ENCODE peak calls at places on chromosome 14, in six cellular contexts. D, H, K, E, M and P are unnamed samples.

GRCh38 chr14:44613061-44613712 is 106.1 kb upstream of the FSCB start:
- DNase-seq in D (no peak), H (no peak), K (no peak), E (no peak), M (no peak), P (no peak)

GRCh38 chr14:65025818-65026217 is 39.1 kb downstream of the FNTB start:
- DNase-seq in D (no peak), H (no peak), K (no peak), E (no peak), M (no peak), P (no peak)

GRCh38 chr14:20632448-20632830 is 9.1 kb downstream of the OR6S1 start:
- DNase-seq in D (no peak), H (no peak), K (no peak), E (no peak), M (no peak), P (no peak)

GRCh38 chr14:32693114-32693513 is 245.6 kb upstream of the NPAS3 start:
- DNase-seq in D (no peak), H (no peak), K (no peak), E (no peak), M (no peak), P (no peak)

GRCh38 chr14:60658909-60659585 is 9.8 kb upstream of the SIX1 start:
- DNase-seq in D (no peak), H (no peak), K (no peak), E (peak), M (no peak), P (no peak)

GRCh38 chr14:94176808-94177207 is 2.7 kb downstream of the PPP4R4 start:
- DNase-seq in D (no peak), H (no peak), K (no peak), E (no peak), M (no peak), P (no peak)

GRCh38 chr14:54088271-54088670 is 131.6 kb upstream of the BMP4 start:
- DNase-seq in D (no peak), H (no peak), K (no peak), E (peak), M (no peak), P (no peak)

GRCh38 chr14:44820230-44820964 is 141.3 kb downstream of the KLHL28 start:
- DNase-seq in D (no peak), H (no peak), K (no peak), E (no peak), M (no peak), P (no peak)

GRCh38 chr14:74503973-74504335 is 10.4 kb downstream of the ISCA2 start:
- DNase-seq in D (no peak), H (no peak), K (no peak), E (no peak), M (no peak), P (no peak)

GRCh38 chr14:35403085-35403396 is 1.5 kb downstream of the NFKBIA start:
- DNase-seq in D (no peak), H (no peak), K (no peak), E (no peak), M (no peak), P (no peak)

GRCh38 chr14:72545411-72546311 is 348.2 kb downstream of the DPF3 start:
- DNase-seq in D (no peak), H (no peak), K (no peak), E (no peak), M (no peak), P (no peak)

GRCh38 chr14:22658951-22659350 is 14.8 kb upstream of the OR6J1 start:
- DNase-seq in D (no peak), H (no peak), K (no peak), E (no peak), M (no peak), P (no peak)

GRCh38 chr14:49861581-49861922 is 9.0 kb upstream of the NEMF start:
- DNase-seq in D (peak), H (peak), K (no peak), E (no peak), M (peak), P (no peak)

GRCh38 chr14:75450381-75451276 is 22.8 kb downstream of the JDP2 start:
- DNase-seq in D (peak), H (no peak), K (no peak), E (peak), M (no peak), P (no peak)

GRCh38 chr14:57009585-57010515 is 199.6 kb upstream of the OTX2 start:
- DNase-seq in D (no peak), H (no peak), K (no peak), E (no peak), M (peak), P (no peak)

GRCh38 chr14:47790477-47790876 is 115.1 kb upstream of the MDGA2 start:
- DNase-seq in D (no peak), H (no peak), K (no peak), E (no peak), M (no peak), P (no peak)

GRCh38 chr14:64474041-64474440 is 8.7 kb downstream of the AKAP5 start:
- DNase-seq in D (no peak), H (no peak), K (no peak), E (no peak), M (no peak), P (no peak)

GRCh38 chr14:73467800-73468199 is 9.5 kb upstream of the NUMB start:
- DNase-seq in D (no peak), H (peak), K (no peak), E (no peak), M (no peak), P (no peak)

GRCh38 chr14:96351986-96352385 is 11.2 kb downstream of the ATG2B start:
- DNase-seq in D (no peak), H (peak), K (no peak), E (no peak), M (no peak), P (no peak)

GRCh38 chr14:69519253-69519661 is 34.7 kb downstream of the PLEKHD1 start:
- DNase-seq in D (no peak), H (peak), K (no peak), E (no peak), M (no peak), P (no peak)

GRCh38 chr14:51653096-51653814 is 1.5 kb downstream of the FRMD6 start:
- DNase-seq in D (no peak), H (peak), K (no peak), E (no peak), M (peak), P (no peak)

GRCh38 chr14:105162374-105162979 is 6.1 kb downstream of the JAG2 start:
- DNase-seq in D (no peak), H (no peak), K (no peak), E (peak), M (no peak), P (no peak)

GRCh38 chr14:24062216-24062980 is 9.0 kb upstream of the CPNE6 start:
- DNase-seq in D (no peak), H (no peak), K (no peak), E (no peak), M (no peak), P (peak)

GRCh38 chr14:73613046-73613383 is 698 bp downstream of the ACOT6 start:
- DNase-seq in D (no peak), H (no peak), K (no peak), E (no peak), M (no peak), P (no peak)

GRCh38 chr14:62097072-62097471 is 334.9 kb downstream of the SNAPC1 start:
- DNase-seq in D (no peak), H (peak), K (no peak), E (no peak), M (no peak), P (no peak)

GRCh38 chr14:29109589-29109988 is 343.0 kb downstream of the FOXG1 start:
- DNase-seq in D (no peak), H (no peak), K (no peak), E (no peak), M (no peak), P (no peak)

GRCh38 chr14:67815573-67816235 is 686 bp downstream of the ZFYVE26 start:
- DNase-seq in D (no peak), H (peak), K (no peak), E (no peak), M (no peak), P (no peak)

GRCh38 chr14:30017370-30017993 is 89.8 kb upstream of the PRKD1 start:
- DNase-seq in D (no peak), H (no peak), K (no peak), E (no peak), M (no peak), P (no peak)

GRCh38 chr14:87944987-87945604 is 47.9 kb downstream of the GALC start:
- DNase-seq in D (no peak), H (peak), K (no peak), E (peak), M (no peak), P (no peak)

GRCh38 chr14:70635971-70636595 is 5.6 kb upstream of the TTC9 start:
- DNase-seq in D (no peak), H (no peak), K (no peak), E (peak), M (no peak), P (no peak)

DNA sequence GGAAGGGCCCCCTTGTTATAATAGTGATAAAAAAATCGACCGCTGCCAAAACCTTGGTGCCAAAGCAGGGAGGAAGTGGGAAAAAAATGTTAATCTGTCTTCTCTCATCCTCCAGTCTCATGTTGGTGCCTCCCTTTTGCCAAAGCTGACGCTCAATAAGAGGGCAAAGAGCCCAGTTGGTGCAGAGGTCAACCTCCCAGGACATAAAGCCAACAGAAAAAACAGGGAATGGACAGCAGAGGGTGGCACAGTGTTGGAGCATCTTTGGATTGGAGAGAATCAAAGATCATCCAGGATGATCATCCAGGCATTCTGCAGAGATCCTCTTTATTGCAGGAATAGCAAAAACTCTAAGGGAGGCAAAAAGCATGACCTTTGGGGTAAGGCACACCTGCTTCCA is 9.8 kb upstream of the TTC9 start:
- DNase-seq in D (no peak), H (no peak), K (no peak), E (no peak), M (no peak), P (no peak)
- TF ChIP-seq CTCF in D (no peak), H (no peak), K (no peak), E (no peak), M (no peak), P (no peak)

GRCh38 chr14:103185051-103186027 is 62.1 kb downstream of the TNFAIP2 start:
- DNase-seq in D (no peak), H (no peak), K (no peak), E (peak), M (peak), P (no peak)
- TF ChIP-seq CTCF in D (peak), H (peak), K (peak), E (peak), M (peak), P (peak)

GRCh38 chr14:92603309-92604257 is 90.0 kb downstream of the RIN3 start:
- DNase-seq in D (peak), H (peak), K (peak), E (no peak), M (no peak), P (no peak)
- TF ChIP-seq CTCF in D (no peak), H (peak), K (peak), E (no peak), M (no peak), P (no peak)

GRCh38 chr14:58574623-58575022 is 63.1 kb upstream of the DACT1 start:
- DNase-seq in D (no peak), H (no peak), K (no peak), E (no peak), M (no peak), P (no peak)
- TF ChIP-seq CTCF in D (no peak), H (peak), K (peak), E (no peak), M (no peak), P (peak)

GRCh38 chr14:26427059-26427458 is 170.8 kb downstream of the NOVA1 start:
- DNase-seq in D (no peak), H (no peak), K (no peak), E (no peak), M (no peak), P (no peak)
- TF ChIP-seq CTCF in D (no peak), H (no peak), K (no peak), E (no peak), M (no peak), P (no peak)

GRCh38 chr14:99687284-99688209 is 3.4 kb downstream of the CYP46A1 start:
- DNase-seq in D (peak), H (no peak), K (no peak), E (peak), M (peak), P (no peak)
- TF ChIP-seq CTCF in D (peak), H (peak), K (peak), E (peak), M (peak), P (peak)

GRCh38 chr14:101459392-101459900 is 101.8 kb upstream of the DIO3 start:
- DNase-seq in D (no peak), H (no peak), K (no peak), E (no peak), M (no peak), P (no peak)

GRCh38 chr14:101456246-101457159 is 104.8 kb upstream of the DIO3 start:
- DNase-seq in D (no peak), H (no peak), K (no peak), E (no peak), M (no peak), P (no peak)

GRCh38 chr14:101457936-101458535 is 103.3 kb upstream of the DIO3 start:
- DNase-seq in D (no peak), H (no peak), K (no peak), E (no peak), M (no peak), P (no peak)

GRCh38 chr14:101458536-101459391 is 102.5 kb upstream of the DIO3 start:
- DNase-seq in D (no peak), H (no peak), K (no peak), E (no peak), M (no peak), P (no peak)

DNA sequence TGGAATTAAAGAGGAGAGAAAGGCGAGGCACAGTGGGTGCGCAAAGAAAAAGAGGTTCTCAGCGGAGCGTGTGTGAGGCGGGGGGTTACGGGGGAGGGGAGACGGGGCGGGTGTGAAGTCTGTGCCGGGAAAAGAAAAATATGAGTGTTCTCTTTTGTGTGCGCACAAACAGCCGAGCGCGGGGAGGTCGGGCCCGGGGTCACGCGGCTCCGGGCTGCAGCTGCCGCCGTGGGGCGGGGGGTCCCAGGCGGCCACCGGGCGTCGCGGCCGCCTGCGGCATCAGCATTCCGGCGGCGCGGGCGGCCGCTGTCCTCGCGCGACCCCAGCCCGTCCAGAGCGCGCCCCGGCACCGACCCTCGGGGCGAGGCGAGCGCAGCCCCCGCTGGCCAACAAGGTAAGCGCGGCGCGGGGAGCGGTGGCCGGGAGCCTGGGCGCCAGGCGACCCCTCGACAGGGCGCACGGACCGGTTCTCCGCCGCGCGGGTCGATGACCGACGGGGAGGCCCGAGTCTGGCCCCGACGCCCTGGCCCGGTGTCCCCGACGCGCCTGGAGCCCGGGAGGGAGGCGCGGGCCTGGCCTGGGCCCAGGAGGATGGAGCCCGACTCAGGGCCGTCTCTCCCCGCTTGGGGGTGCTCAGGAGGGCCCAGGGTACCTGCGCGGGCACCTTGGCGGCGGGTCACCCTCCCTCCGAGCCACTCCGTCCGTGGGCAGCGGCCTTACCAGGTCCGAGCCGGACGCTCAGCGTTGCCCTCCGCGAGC is 103.9 kb upstream of the DIO3 start:
- DNase-seq in D (no peak), H (no peak), K (no peak), E (no peak), M (no peak), P (no peak)
- TF ChIP-seq CTCF in D (no peak), H (no peak), K (no peak), E (no peak), M (no peak), P (no peak)

DNA sequence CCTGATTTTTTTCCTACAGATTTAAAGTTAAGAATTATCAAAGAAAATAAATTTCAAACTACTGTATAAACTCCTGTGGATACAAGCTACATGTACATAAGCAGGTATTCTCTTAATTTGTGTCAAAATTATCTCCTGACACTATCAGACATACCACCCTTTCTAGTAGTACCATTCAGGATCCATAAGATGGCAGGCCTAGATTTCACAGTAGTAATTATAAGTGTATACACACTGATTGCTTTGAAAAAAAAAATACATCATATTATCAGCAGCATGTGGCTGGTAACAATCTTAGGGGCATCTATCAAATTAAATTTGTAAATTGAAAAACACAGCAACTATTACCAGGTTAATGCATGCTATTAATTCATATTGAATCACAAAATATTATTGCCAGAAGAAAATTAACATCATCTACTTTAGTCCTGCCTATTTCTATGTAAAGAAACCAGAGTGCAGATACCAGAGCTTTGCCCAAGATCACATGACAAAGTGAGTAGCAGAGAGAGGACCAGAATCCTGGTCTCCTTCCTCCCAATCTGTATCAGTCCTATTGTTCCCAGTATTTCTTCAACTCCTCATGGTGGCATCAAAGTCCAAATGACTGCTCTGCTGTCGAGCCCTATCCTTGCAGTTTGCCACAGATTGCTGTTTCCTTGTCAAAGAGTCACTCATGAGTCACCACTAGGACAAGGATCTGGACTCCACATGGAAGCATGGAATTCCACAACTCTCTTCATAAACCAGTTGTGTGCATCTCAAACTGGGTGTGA is 27.7 kb upstream of the CALM1 start:
- DNase-seq in D (no peak), H (peak), K (no peak), E (peak), M (no peak), P (no peak)
- TF ChIP-seq CTCF in D (no peak), H (no peak), K (peak), E (peak), M (no peak), P (no peak)

DNA sequence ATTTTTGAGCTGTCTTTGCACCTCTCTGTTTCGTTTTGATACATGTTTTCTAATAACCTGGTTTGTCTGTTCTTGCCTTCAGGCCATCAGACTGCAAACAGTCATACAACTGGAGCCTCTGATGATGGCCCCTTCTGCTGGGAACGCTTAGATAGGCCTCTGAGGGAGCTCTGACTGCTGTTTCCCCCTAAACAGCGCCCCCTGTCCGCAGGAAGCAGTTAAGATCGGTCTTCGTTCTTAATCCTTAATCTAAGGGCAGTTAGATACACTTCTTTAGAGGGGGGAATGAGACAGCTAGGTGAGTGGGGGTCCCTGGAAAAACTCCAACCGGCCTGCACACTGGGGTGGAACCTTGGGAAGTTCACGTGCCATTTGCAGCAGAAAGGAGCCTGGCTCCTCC is 1338.8 kb upstream of the SEL1L start:
- DNase-seq in D (no peak), H (no peak), K (no peak), E (no peak), M (no peak), P (no peak)
- TF ChIP-seq CTCF in D (no peak), H (no peak), K (no peak), E (no peak), M (no peak), P (no peak)

GRCh38 chr14:79016828-79017505 is 846.8 kb downstream of the NRXN3 start:
- DNase-seq in D (no peak), H (peak), K (no peak), E (peak), M (no peak), P (no peak)

GRCh38 chr14:79011920-79012204 is 841.7 kb downstream of the NRXN3 start:
- DNase-seq in D (no peak), H (peak), K (no peak), E (no peak), M (no peak), P (no peak)

GRCh38 chr14:79009286-79009685 is 839.1 kb downstream of the NRXN3 start:
- DNase-seq in D (no peak), H (no peak), K (no peak), E (no peak), M (no peak), P (no peak)

DNA sequence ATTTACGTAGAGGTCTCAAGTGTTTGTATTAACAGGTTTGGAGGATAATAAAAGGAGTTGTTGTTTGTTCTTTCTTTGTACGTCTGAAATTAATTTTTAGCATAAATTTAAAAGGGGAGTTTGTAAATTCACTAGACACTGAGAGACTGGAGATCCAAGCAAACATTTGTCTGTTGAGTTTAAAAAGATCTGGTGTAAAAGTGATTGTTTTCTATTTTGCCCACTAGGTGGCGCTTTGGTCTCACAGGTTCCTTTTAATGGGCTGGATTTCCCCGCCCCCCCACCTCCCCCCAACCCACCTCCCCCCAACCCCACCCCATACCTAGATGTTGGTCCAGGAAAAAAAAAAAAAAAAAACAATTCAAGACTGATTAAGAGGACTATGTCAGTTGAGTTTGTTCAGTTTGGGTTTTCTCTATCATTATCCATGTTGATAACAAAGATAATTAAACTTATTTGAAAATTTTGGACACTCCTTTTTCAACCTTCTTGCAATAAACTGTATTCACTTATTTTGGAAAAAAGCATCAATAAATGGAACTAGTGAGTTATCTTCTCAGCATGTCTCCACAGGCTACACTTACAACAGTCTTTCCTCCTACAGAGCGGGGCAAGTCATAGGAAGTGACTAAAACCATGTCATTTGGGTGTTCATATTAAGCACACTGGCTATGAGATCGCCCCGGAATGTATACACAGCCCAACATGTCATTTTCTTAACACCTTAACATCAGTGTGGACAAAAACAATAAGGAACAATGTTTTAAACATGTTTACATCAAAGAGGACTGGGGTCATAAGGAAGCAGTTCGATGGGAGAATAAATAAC is 841.1 kb downstream of the NRXN3 start:
- DNase-seq in D (no peak), H (peak), K (no peak), E (peak), M (peak), P (no peak)
- TF ChIP-seq CTCF in D (no peak), H (peak), K (peak), E (peak), M (peak), P (peak)